ENCODE peak calls at places on chromosomes 11 and 22, in four cellular contexts. W is pancreas, Y is heart left ventricle, A is GM23248. M is an unnamed sample. For H3K4me1, the result is how much of the 10 kb centered on the place peaks cover.

GRCh38 chr11:76629853-76630599 is 40.5 kb downstream of the LRRC32 start:
- DNase-seq in W (no peak), Y (peak), A (peak), M (peak)

GRCh38 chr22:35589071-35589735 is 27.9 kb downstream of the MB start:
- DNase-seq in W (no peak), Y (peak), A (peak), M (no peak)

GRCh38 chr11:41659990-41660389 is 200.5 kb upstream of the LRRC4C start:
- DNase-seq in W (no peak), Y (no peak), A (no peak), M (no peak)

GRCh38 chr11:128174465-128175101 is 412.8 kb downstream of the ETS1 start:
- DNase-seq in W (no peak), Y (no peak), A (peak), M (no peak)

GRCh38 chr11:127521413-127521812 is 520.8 kb upstream of the KIRREL3 start:
- DNase-seq in W (no peak), Y (no peak), A (peak), M (no peak)

GRCh38 chr22:26937213-26937612 is 279.8 kb downstream of the MIAT start:
- DNase-seq in W (no peak), Y (no peak), A (no peak), M (no peak)

GRCh38 chr22:37496651-37497599 is 10.7 kb upstream of the MFNG start:
- DNase-seq in W (peak), Y (no peak), A (peak), M (no peak)

GRCh38 chr22:43897751-43898261 is 6.0 kb upstream of the PNPLA5 start:
- DNase-seq in W (no peak), Y (no peak), A (peak), M (no peak)

GRCh38 chr11:75792997-75793800 is 21.8 kb upstream of the UVRAG start:
- DNase-seq in W (no peak), Y (no peak), A (no peak), M (no peak)

GRCh38 chr22:22111267-22111751 is 128.7 kb upstream of the TOP3B start:
- DNase-seq in W (no peak), Y (no peak), A (peak), M (no peak)

GRCh38 chr11:130705670-130706421 is 210.4 kb downstream of the SNX19 start:
- DNase-seq in W (no peak), Y (no peak), A (peak), M (no peak)

GRCh38 chr11:126799974-126800373 is 200.6 kb downstream of the KIRREL3 start:
- DNase-seq in W (no peak), Y (no peak), A (peak), M (no peak)

GRCh38 chr11:10376061-10376460 is 71.2 kb downstream of the ADM start:
- DNase-seq in W (no peak), Y (no peak), A (no peak), M (no peak)

GRCh38 chr11:13082588-13082987 is 73.5 kb downstream of the RASSF10 start:
- DNase-seq in W (no peak), Y (no peak), A (no peak), M (no peak)

GRCh38 chr22:37979782-37980181 is 4.6 kb downstream of the SOX10 start:
- DNase-seq in W (no peak), Y (no peak), A (no peak), M (no peak)

GRCh38 chr22:27986459-27986858 is 67.4 kb upstream of the PITPNB start:
- DNase-seq in W (no peak), Y (peak), A (no peak), M (no peak)

GRCh38 chr11:4891996-4892640 is 10.4 kb downstream of the OR51T1 start:
- DNase-seq in W (no peak), Y (no peak), A (peak), M (no peak)

GRCh38 chr11:93063101-93063500 is 93.7 kb downstream of the MTNR1B start:
- DNase-seq in W (no peak), Y (no peak), A (no peak), M (no peak)

GRCh38 chr11:105456950-105457349 is 152.9 kb upstream of the GRIA4 start:
- DNase-seq in W (no peak), Y (no peak), A (no peak), M (no peak)

GRCh38 chr11:46272816-46273427 is 4.5 kb upstream of the CREB3L1 start:
- DNase-seq in W (no peak), Y (peak), A (peak), M (peak)

GRCh38 chr22:26845016-26845728 is 187.8 kb downstream of the MIAT start:
- DNase-seq in W (no peak), Y (no peak), A (no peak), M (no peak)

GRCh38 chr11:13278620-13279486 is 1.3 kb downstream of the BMAL1 start:
- DNase-seq in W (peak), Y (no peak), A (peak), M (no peak)

GRCh38 chr11:70229737-70230136 is 26.6 kb downstream of the FADD start:
- DNase-seq in W (no peak), Y (no peak), A (no peak), M (no peak)

GRCh38 chr11:44955019-44955738 is 4.5 kb upstream of the TP53I11 start:
- DNase-seq in W (no peak), Y (peak), A (peak), M (peak)

GRCh38 chr11:77309401-77310085 is 8.1 kb upstream of the GDPD4 start:
- DNase-seq in W (no peak), Y (no peak), A (peak), M (no peak)

GRCh38 chr22:50691521-50691920 is 18.9 kb downstream of the SHANK3 start:
- DNase-seq in W (no peak), Y (no peak), A (peak), M (peak)

GRCh38 chr22:27875951-27876350 is 43.1 kb downstream of the PITPNB start:
- DNase-seq in W (no peak), Y (no peak), A (no peak), M (no peak)

GRCh38 chr22:46801331-46801811 is 38.9 kb downstream of the TBC1D22A start:
- DNase-seq in W (no peak), Y (no peak), A (no peak), M (no peak)

GRCh38 chr11:8776209-8776608 is 93.6 kb downstream of the RPL27A start:
- DNase-seq in W (no peak), Y (no peak), A (no peak), M (no peak)
- H3K4me1 ChIP-seq in W (under half), Y (under half), A (under half), M (half or more)

DNA sequence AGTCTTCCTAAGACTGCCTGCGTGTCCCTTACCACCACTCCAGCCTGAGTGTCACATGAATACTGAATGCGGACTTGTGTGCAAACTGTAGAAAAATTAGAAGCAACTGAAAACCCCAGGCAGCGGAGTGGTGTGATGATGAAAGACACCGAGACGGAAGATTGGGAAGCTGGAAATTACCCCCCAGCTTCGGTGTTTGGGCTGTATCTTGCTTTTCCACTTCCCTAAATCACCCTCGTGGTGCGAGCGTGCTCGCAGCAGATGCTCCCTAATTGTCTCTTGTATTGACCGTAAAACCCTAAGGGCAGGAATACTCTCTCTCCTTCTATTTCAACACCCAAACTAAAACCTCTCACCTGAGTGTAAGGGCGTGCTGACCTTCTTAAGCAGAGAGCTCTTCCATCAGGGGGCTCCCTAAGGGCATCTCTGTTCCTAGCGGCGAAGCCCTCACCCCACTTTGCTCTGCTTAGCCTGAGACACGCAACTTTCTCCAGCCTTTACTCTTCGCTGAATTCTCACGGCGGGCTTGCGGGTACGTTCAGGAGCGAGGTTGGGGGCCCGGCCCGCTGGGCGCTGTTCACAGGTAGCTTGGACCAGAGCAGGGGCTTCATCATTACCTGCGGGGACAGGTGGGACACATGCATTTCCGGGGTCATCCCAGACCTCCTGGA is 62.4 kb downstream of the CRYBB2 start:
- DNase-seq in W (no peak), Y (no peak), A (no peak), M (no peak)
- H3K4me3 ChIP-seq in W (no peak), Y (no peak), A (no peak), M (no peak)

GRCh38 chr11:69154211-69154913 is 1.4 kb upstream of the SMIM38 start:
- DNase-seq in W (no peak), Y (peak), A (no peak), M (no peak)
- H3K4me1 ChIP-seq in W (under half), Y (under half), A (under half), M (under half)

GRCh38 chr22:24807284-24807950 is 1.4 kb downstream of the SGSM1 start:
- DNase-seq in W (peak), Y (no peak), A (no peak), M (peak)
- H3K4me3 ChIP-seq in W (no peak), Y (no peak), A (no peak), M (no peak)

GRCh38 chr11:61072316-61073109 is 29.8 kb upstream of the CD5 start:
- DNase-seq in W (no peak), Y (no peak), A (no peak), M (no peak)
- H3K4me1 ChIP-seq in W (under half), Y (under half), A (under half), M (under half)

DNA sequence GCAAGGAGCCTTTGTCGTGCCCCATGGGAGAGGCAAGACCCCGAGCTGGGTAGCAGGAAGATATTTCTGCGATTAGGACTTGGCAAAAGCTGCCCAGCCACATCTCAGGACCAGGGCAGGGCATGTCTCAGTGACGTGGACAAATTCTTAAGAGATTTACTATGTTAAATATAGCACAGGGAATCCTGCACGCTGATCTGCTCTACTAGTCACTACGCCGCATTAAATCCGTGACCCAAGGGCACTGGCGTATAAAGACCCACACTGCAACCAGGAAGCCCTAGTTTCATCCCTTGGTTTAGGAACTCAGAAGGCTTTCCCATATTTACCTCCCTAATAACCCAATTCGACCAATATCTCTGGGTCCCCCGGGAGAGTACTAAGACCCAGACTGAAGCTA is 35.1 kb downstream of the AP1B1 start:
- DNase-seq in W (no peak), Y (no peak), A (no peak), M (no peak)
- H3K4me3 ChIP-seq in W (no peak), Y (no peak), A (no peak), M (no peak)

GRCh38 chr11:116582621-116583020 is 190.2 kb downstream of the BUD13 start:
- DNase-seq in W (no peak), Y (no peak), A (no peak), M (no peak)

GRCh38 chr11:116581349-116581748 is 191.4 kb downstream of the BUD13 start:
- DNase-seq in W (no peak), Y (no peak), A (no peak), M (no peak)

GRCh38 chr11:116578971-116579687 is 193.7 kb downstream of the BUD13 start:
- DNase-seq in W (no peak), Y (no peak), A (peak), M (peak)

GRCh38 chr11:116580828-116581227 is 192.0 kb downstream of the BUD13 start:
- DNase-seq in W (no peak), Y (no peak), A (peak), M (no peak)

DNA sequence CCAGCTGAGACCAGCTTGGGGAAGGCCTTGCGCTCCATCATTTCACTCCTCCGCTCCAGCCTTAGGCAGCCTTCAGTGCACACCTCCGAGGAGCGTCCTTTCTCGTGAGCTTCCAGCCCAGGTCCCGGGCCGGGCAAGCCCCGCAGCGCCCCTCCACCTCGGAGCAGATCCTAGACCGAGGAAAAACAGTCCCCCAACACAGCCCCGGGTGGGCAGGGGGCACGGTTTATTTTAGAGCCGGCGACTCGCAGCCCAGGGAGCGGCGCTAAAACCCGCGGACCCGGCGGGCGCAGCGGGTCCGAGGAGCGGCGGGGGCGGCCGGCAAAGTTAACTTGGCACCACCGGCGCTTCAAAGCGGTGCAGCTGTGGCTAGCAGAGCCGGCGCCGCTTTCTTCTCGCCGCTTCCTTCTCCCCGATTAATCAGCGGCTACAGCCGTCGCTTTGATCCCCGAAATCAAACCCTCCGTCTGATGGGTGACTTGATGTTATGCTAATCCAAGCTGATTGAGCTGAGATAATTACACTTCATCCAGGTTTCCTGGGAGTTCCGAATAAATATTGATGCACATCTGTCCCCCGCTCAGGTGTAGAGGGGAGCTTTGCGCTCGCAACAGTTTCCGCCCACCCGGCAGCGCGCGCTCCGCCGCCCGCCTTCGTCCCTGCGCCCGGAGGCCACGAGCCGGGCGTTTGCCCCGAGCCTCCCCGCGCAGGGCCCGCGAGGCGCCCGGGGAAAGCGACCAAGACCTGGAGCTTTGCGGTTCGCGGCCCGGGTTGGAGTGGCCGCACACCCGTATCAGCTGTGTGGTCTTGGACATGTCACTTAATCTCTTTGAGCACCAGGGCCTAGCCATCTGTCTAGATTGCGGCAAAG is 192.7 kb downstream of the BUD13 start:
- DNase-seq in W (no peak), Y (no peak), A (peak), M (no peak)
- H3K4me1 ChIP-seq in W (under half), Y (under half), A (under half), M (under half)